ENCODE peak calls at places on chromosomes 2 and 18, in nine cellular contexts. S is NCI-H146; R is stimulated activated CD4-positive, alpha-beta T cell treated with anti-CD3 and anti-CD28 coated beads, TNF-alpha, amount 100 ng/mL, for 48 hours; W is fibroblast of the aortic adventitia; T is left lobe of liver; F is AG08396; U is effector memory CD8-positive, alpha-beta T cell; J is HTR-8/SVneo; A is stimulated activated CD8-positive, alpha-beta memory T cell treated with anti-CD3 and anti-CD28 coated beads, Interleukin-15, amount 100 ng/mL, for 4 hours. N is an unnamed sample.

GRCh38 chr18:68916734-68917133 is 118.9 kb downstream of the CCDC102B start:
- DNase-seq in S (no peak), J (no peak), U (no peak), F (no peak), T (no peak), A (no peak), R (no peak), W (no peak), N (peak; percentile 11)

GRCh38 chr2:139791330-139791729 is 1011.1 kb upstream of the NXPH2 start:
- DNase-seq in S (no peak), W (no peak), F (no peak), A (no peak), R (no peak), T (no peak), U (no peak), J (no peak), N (no peak)

GRCh38 chr18:23136326-23137092 is 1.2 kb downstream of the CABLES1 start:
- DNase-seq in U (peak; percentile 9), J (no peak), A (no peak), R (no peak), T (peak; percentile 63), F (peak; percentile 70), S (peak; percentile 59), W (no peak), N (no peak)

GRCh38 chr2:157874997-157875719 is 972 bp downstream of the ACVR1 start:
- DNase-seq in J (peak; percentile 35), S (peak; percentile 29), F (peak; percentile 62), U (no peak), A (no peak), W (peak; percentile 93), R (no peak), T (peak; percentile 54), N (peak; percentile 30)

GRCh38 chr2:43041167-43041566 is 185.2 kb downstream of the ZFP36L2 start:
- DNase-seq in A (no peak), J (no peak), S (no peak), F (no peak), W (peak; percentile 25), U (no peak), T (no peak), R (no peak), N (no peak)

GRCh38 chr2:240791211-240791800 is 28.7 kb downstream of the KIF1A start:
- DNase-seq in U (no peak), F (no peak), W (no peak), R (no peak), J (no peak), A (no peak), S (no peak), T (no peak), N (no peak)

GRCh38 chr18:68438983-68439382 is 275.9 kb downstream of the TMX3 start:
- DNase-seq in T (no peak), J (no peak), A (no peak), W (peak; percentile 70), U (no peak), R (no peak), S (no peak), F (peak; percentile 65), N (no peak)

GRCh38 chr2:254231-254630 is 9.6 kb downstream of the SH3YL1 start:
- DNase-seq in U (no peak), R (no peak), T (no peak), A (no peak), F (no peak), J (no peak), S (no peak), W (no peak), N (no peak)

GRCh38 chr2:63692002-63692606 is 103.3 kb downstream of the MDH1 start:
- DNase-seq in F (peak; percentile 36), R (no peak), A (no peak), U (peak; percentile 17), S (peak; percentile 7), W (peak; percentile 81), J (peak; percentile 44), T (no peak), N (no peak)